ENCODE peak calls at places on chromosomes 5 and 9, in six cellular contexts. Y is neural crest cell; H is OCI-LY7; X is central memory CD4-positive, alpha-beta T cell; V is PC-3; Q is OCI-M1. M is an unnamed sample.

GRCh38 chr9:133423216-133423615 is 1.0 kb downstream of the ADAMTS13 start:
- DNase-seq in V (no peak), X (no peak), Q (no peak), H (no peak), Y (no peak), M (no peak)

GRCh38 chr5:44275908-44276307 is 113.3 kb downstream of the FGF10 start:
- DNase-seq in X (no peak), V (no peak), Y (no peak), Q (peak; percentile 65), H (no peak), M (peak; percentile 86)

GRCh38 chr9:137612741-137613142 is 6.1 kb upstream of the EHMT1 start:
- DNase-seq in Q (no peak), H (no peak), X (no peak), Y (no peak), V (no peak), M (no peak)

GRCh38 chr5:54644226-54644625 is 126.7 kb downstream of the SNX18 start:
- DNase-seq in V (peak; percentile 90), Y (no peak), X (no peak), Q (no peak), H (no peak), M (no peak)

GRCh38 chr9:126550891-126551351 is 62.8 kb upstream of the LMX1B start:
- DNase-seq in Y (no peak), X (no peak), H (no peak), Q (no peak), V (no peak), M (no peak)

GRCh38 chr5:137310051-137310730 is 188.9 kb downstream of the SPOCK1 start:
- DNase-seq in X (no peak), V (peak; percentile 90), H (no peak), Q (no peak), Y (no peak), M (no peak)

GRCh38 chr5:61659221-61659696 is 327.2 kb downstream of the ZSWIM6 start:
- DNase-seq in H (no peak), Y (no peak), Q (no peak), X (no peak), V (no peak), M (no peak)

GRCh38 chr5:139787257-139787567 is 8.4 kb upstream of the PSD2 start:
- DNase-seq in X (no peak), V (no peak), Y (no peak), Q (no peak), H (no peak), M (no peak)

GRCh38 chr5:122180863-122181519 is 51.6 kb downstream of the ZNF474 start:
- DNase-seq in Y (no peak), V (peak; percentile 72), X (no peak), H (no peak), Q (no peak), M (no peak)

GRCh38 chr5:107776506-107776905 is 105.8 kb upstream of the EFNA5 start:
- DNase-seq in X (no peak), Q (no peak), V (no peak), H (no peak), Y (no peak), M (no peak)

GRCh38 chr5:125134216-125135081 is 388.0 kb upstream of the ZNF608 start:
- DNase-seq in Q (no peak), V (peak; percentile 35), Y (no peak), X (no peak), H (no peak), M (no peak)

GRCh38 chr9:136686794-136687711 is at the start of gene AGPAT2:
- DNase-seq in X (peak; percentile 23), Y (peak; percentile 43), Q (peak; percentile 77), V (peak; percentile 58), H (peak; percentile 72), M (peak; percentile 72)

GRCh38 chr9:113293285-113293874 is 9.8 kb downstream of the RNF183 start:
- DNase-seq in H (no peak), V (no peak), Y (no peak), X (no peak), Q (no peak), M (no peak)

GRCh38 chr5:137122558-137122957 is 376.6 kb downstream of the SPOCK1 start:
- DNase-seq in Y (no peak), X (no peak), V (no peak), Q (no peak), H (no peak), M (no peak)

GRCh38 chr5:150473673-150474358 is 24.3 kb upstream of the RPS14 start:
- DNase-seq in X (no peak), H (no peak), Q (no peak), Y (no peak), V (peak; percentile 41), M (no peak)

GRCh38 chr9:35272989-35273388 is 111.2 kb downstream of the UNC13B start:
- DNase-seq in Q (no peak), V (peak; percentile 66), X (no peak), H (no peak), Y (no peak), M (no peak)

GRCh38 chr5:150342583-150342982 is 14.9 kb upstream of the TCOF1 start:
- DNase-seq in Q (no peak), V (no peak), Y (no peak), X (no peak), H (no peak), M (no peak)

GRCh38 chr5:41532485-41532884 is 22.1 kb upstream of the PLCXD3 start:
- DNase-seq in Y (no peak), V (no peak), Q (peak; percentile 3), H (no peak), X (no peak), M (no peak)

GRCh38 chr9:94630833-94631232 is 8.5 kb downstream of the FBP1 start:
- DNase-seq in Y (no peak), X (no peak), H (no peak), Q (no peak), V (peak; percentile 88), M (no peak)

GRCh38 chr9:5301544-5301943 is 3.0 kb downstream of the RLN2 start:
- DNase-seq in X (peak; percentile 33), Y (no peak), H (no peak), Q (no peak), V (no peak), M (no peak)

GRCh38 chr5:81965510-81965909 is 6.3 kb upstream of the ATG10 start:
- DNase-seq in X (no peak), H (no peak), Q (no peak), Y (no peak), V (peak; percentile 3), M (no peak)

GRCh38 chr5:60382761-60383160 is 317.2 kb downstream of the DEPDC1B start:
- DNase-seq in V (peak; percentile 34), H (peak; percentile 17), Q (peak; percentile 72), X (no peak), Y (no peak), M (peak; percentile 69)

GRCh38 chr5:79225026-79225425 is 10.9 kb upstream of the JMY start:
- DNase-seq in H (no peak), X (no peak), Q (no peak), V (peak; percentile 22), Y (no peak), M (no peak)

GRCh38 chr5:165881259-165881658 is 2375.8 kb downstream of the MAT2B start:
- DNase-seq in H (no peak), Q (peak; percentile 64), Y (no peak), V (peak; percentile 2), X (no peak), M (peak; percentile 71)

GRCh38 chr5:177103523-177104253 is 17.0 kb downstream of the FGFR4 start:
- DNase-seq in Q (no peak), Y (no peak), X (no peak), H (no peak), V (peak; percentile 38), M (no peak)

GRCh38 chr5:137735531-137736284 is at the start of gene KLHL3:
- DNase-seq in X (peak; percentile 27), H (peak; percentile 18), V (peak; percentile 72), Q (peak; percentile 23), Y (peak; percentile 34), M (no peak)

GRCh38 chr9:93668261-93668871 is 92.0 kb downstream of the PHF2 start:
- DNase-seq in X (no peak), Q (no peak), V (no peak), H (no peak), Y (no peak), M (no peak)

GRCh38 chr5:87300744-87301143 is 33.1 kb downstream of the RASA1 start:
- DNase-seq in V (peak; percentile 97), Y (no peak), Q (peak; percentile 21), H (no peak), X (no peak), M (peak; percentile 47)

GRCh38 chr9:96140401-96141180 is 161.4 kb downstream of the HSD17B3 start:
- DNase-seq in V (no peak), Y (no peak), X (no peak), Q (no peak), H (no peak), M (no peak)

GRCh38 chr5:151503999-151504398 is 56.6 kb downstream of the SLC36A1 start:
- DNase-seq in H (no peak), V (no peak), Q (no peak), Y (no peak), X (no peak), M (no peak)

GRCh38 chr5:1779021-1779680 is 20.5 kb downstream of the MRPL36 start:
- DNase-seq in V (no peak), X (no peak), Y (no peak), H (no peak), Q (no peak), M (no peak)

GRCh38 chr9:93346240-93347112 is 105.0 kb upstream of the FAM120A start:
- DNase-seq in H (no peak), V (no peak), Y (peak; percentile 31), Q (no peak), X (no peak), M (no peak)

GRCh38 chr5:10680876-10681481 is 80.1 kb downstream of the DAP start:
- DNase-seq in H (no peak), Y (no peak), Q (no peak), X (no peak), V (no peak), M (peak; percentile 40)